ENCODE peak calls at places on chromosomes 4 and X, in nine cellular contexts. C is HCEC 1CT, B is endothelial cell, Z is GM20000, T is head of caudate nucleus, F is germinal center, J is thoracic aorta, L is stomach, V is hepatic stellate cell. G is an unnamed sample.

GRCh38 chr4:148057425-148058020 is 325.6 kb downstream of the ARHGAP10 start:
- DNase-seq in C (no peak), B (no peak), Z (no peak), T (no peak), F (peak), J (no peak), L (no peak), V (no peak), G (no peak)

GRCh38 chr4:140330311-140330900 is 43.0 kb upstream of the SCOC start:
- DNase-seq in C (peak), B (no peak), Z (no peak), T (no peak), F (peak), J (no peak), L (no peak), V (no peak), G (peak)

GRCh38 chr4:119139822-119140252 is 4.2 kb downstream of the MYOZ2 start:
- DNase-seq in C (no peak), B (no peak), Z (no peak), T (no peak), F (peak), J (no peak), L (no peak), V (no peak), G (no peak)

GRCh38 chrX:13770013-13770412 is 35.5 kb downstream of the OFD1 start:
- DNase-seq in C (no peak), B (no peak), Z (no peak), T (no peak), F (no peak), J (no peak), L (no peak), V (no peak), G (no peak)

GRCh38 chr4:3493720-3494492 is 30.8 kb downstream of the DOK7 start:
- DNase-seq in C (no peak), B (no peak), Z (no peak), T (no peak), F (no peak), J (no peak), L (no peak), V (no peak), G (no peak)

GRCh38 chr4:65917486-65917885 is 247.2 kb upstream of the EPHA5 start:
- DNase-seq in C (peak), B (no peak), Z (no peak), T (no peak), F (no peak), J (no peak), L (no peak), V (no peak), G (no peak)

GRCh38 chr4:28014469-28014868 is 1153.8 kb downstream of the STIM2 start:
- DNase-seq in C (no peak), B (no peak), Z (no peak), T (no peak), F (no peak), J (no peak), L (no peak), V (no peak), G (no peak)

GRCh38 chr4:131113273-131113672 is 2017.3 kb downstream of the C4orf33 start:
- DNase-seq in C (no peak), B (no peak), Z (no peak), T (no peak), F (no peak), J (no peak), L (no peak), V (no peak), G (no peak)